ENCODE peak calls at places on chromosomes 7 and 10, in four cellular contexts. I is CD8-positive, alpha-beta T cell; F is fibroblast of mammary gland; S is AG10803. L is an unnamed sample.

GRCh38 chr10:77943086-77943901 is 16.7 kb upstream of the DLG5 start:
- DNase-seq in F (peak), S (peak), I (no peak), L (peak)

GRCh38 chr10:29277296-29277695 is 11.6 kb upstream of the LYZL1 start:
- DNase-seq in F (no peak), I (no peak), S (no peak), L (no peak)

GRCh38 chr10:122172311-122173008 is 98.6 kb upstream of the BTBD16 start:
- DNase-seq in S (no peak), F (no peak), I (no peak), L (no peak)

GRCh38 chr7:37318541-37318940 is 130.1 kb downstream of the ELMO1 start:
- DNase-seq in F (no peak), S (no peak), I (no peak), L (no peak)

GRCh38 chr10:130930821-130931220 is 380.7 kb downstream of the TCERG1L start:
- DNase-seq in S (no peak), I (no peak), F (no peak), L (no peak)

GRCh38 chr7:128902761-128903585 is 7.5 kb downstream of the KCP start:
- DNase-seq in I (no peak), F (peak), S (no peak), L (no peak)

GRCh38 chr10:29576681-29577080 is 58.1 kb downstream of the SVIL start:
- DNase-seq in F (no peak), I (no peak), S (no peak), L (peak)

GRCh38 chr7:130909881-130910672 is 176.1 kb upstream of the KLF14 start:
- DNase-seq in S (no peak), I (no peak), F (peak), L (no peak)

GRCh38 chr7:153193144-153193595 is 433.6 kb downstream of the ACTR3B start:
- DNase-seq in F (no peak), S (no peak), I (no peak), L (no peak)

GRCh38 chr7:96199421-96199820 is 122.5 kb downstream of the SLC25A13 start:
- DNase-seq in I (no peak), S (peak), F (no peak), L (peak)

GRCh38 chr10:110901954-110902819 is 16.8 kb downstream of the BBIP1 start:
- DNase-seq in F (peak), S (peak), I (no peak), L (peak)

GRCh38 chr10:3056280-3057037 is 10.9 kb upstream of the PFKP start:
- DNase-seq in S (peak), F (no peak), I (no peak), L (no peak)

GRCh38 chr10:635088-635861 is 54.2 kb downstream of the DIP2C start:
- DNase-seq in F (no peak), S (no peak), I (no peak), L (no peak)

GRCh38 chr7:76220185-76221057 is 18.7 kb downstream of the SRRM3 start:
- DNase-seq in I (no peak), F (peak), S (peak), L (peak)

GRCh38 chr10:125048101-125048864 is 106.4 kb downstream of the ZRANB1 start:
- DNase-seq in I (peak), S (peak), F (peak), L (peak)

GRCh38 chr10:60661627-60662026 is 116.7 kb upstream of the CDK1 start:
- DNase-seq in F (peak), S (peak), I (no peak), L (peak)

GRCh38 chr10:70649526-70649925 is 22.8 kb upstream of the ADAMTS14 start:
- DNase-seq in I (no peak), S (peak), F (peak), L (peak)

GRCh38 chr7:127751062-127751722 is 99.2 kb downstream of the SND1 start:
- DNase-seq in F (peak), S (peak), I (no peak), L (peak)

GRCh38 chr10:75650648-75651047 is 219.2 kb downstream of the LRMDA start:
- DNase-seq in S (no peak), I (no peak), F (no peak), L (no peak)

GRCh38 chr7:130388671-130389070 is 8.4 kb downstream of the CPA1 start:
- DNase-seq in S (no peak), F (no peak), I (no peak), L (no peak)

GRCh38 chr7:28406192-28406591 is 6.1 kb upstream of the CREB5 start:
- DNase-seq in F (peak), S (no peak), I (no peak), L (no peak)

GRCh38 chr10:126407831-126408230 is 19.6 kb upstream of the ADAM12 start:
- DNase-seq in I (no peak), S (peak), F (peak), L (no peak)

GRCh38 chr7:2037805-2038635 is 194.7 kb downstream of the MAD1L1 start:
- DNase-seq in F (peak), I (no peak), S (peak), L (peak)
- H3K4me3 ChIP-seq in F (peak), I (peak), S (peak), L (no peak)

GRCh38 chr7:50497068-50497642 is 47.0 kb upstream of the FIGNL1 start:
- DNase-seq in F (peak), S (peak), I (no peak), L (peak)
- H3K4me3 ChIP-seq in F (no peak), S (no peak), I (no peak), L (no peak)

DNA sequence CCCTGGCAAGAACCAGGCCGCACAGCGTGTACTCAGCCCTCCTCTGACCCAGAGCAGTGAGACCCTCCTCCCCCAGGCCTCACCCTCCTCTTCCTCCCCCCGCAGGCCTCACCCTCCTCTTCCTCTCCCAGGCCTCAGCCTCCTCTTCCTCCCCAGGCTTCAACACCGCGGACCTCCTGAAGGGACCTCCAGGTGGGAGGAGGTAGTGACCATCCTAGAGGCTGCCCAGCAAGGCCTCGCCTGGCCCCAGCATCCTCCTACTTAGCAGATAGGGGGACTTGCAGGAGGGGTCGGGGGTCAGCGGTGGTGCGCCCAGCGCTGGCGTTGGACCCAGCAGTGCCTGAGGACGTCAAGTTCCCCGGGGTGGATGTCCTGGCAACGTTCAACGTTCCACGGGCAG is 270.8 kb downstream of the ELFN1 start:
- DNase-seq in F (no peak), I (no peak), S (no peak), L (no peak)
- H3K4me3 ChIP-seq in F (no peak), I (peak), S (no peak), L (no peak)

DNA sequence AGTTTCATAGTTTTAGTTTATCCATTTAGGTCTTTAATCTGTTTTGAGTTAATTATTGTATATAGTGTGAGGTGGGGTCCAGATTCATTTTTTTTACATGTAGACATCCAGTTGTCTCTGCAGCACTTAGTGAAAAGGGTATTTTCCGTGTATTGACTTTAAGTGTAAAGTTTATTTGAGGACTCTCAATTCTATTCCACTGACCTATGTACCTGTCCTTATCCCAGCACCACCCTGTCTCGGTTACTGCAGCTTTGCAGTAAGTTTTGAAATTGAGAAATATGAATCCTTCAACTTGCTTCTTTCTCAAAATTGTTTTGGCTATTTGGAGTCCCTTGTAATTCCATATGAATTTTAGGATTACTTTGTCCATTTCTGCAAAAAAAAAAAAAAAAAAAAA is 29.8 kb downstream of the FHIP2A start:
- DNase-seq in S (no peak), I (no peak), F (no peak), L (no peak)
- H3K4me3 ChIP-seq in S (no peak), I (no peak), F (no peak), L (no peak)

DNA sequence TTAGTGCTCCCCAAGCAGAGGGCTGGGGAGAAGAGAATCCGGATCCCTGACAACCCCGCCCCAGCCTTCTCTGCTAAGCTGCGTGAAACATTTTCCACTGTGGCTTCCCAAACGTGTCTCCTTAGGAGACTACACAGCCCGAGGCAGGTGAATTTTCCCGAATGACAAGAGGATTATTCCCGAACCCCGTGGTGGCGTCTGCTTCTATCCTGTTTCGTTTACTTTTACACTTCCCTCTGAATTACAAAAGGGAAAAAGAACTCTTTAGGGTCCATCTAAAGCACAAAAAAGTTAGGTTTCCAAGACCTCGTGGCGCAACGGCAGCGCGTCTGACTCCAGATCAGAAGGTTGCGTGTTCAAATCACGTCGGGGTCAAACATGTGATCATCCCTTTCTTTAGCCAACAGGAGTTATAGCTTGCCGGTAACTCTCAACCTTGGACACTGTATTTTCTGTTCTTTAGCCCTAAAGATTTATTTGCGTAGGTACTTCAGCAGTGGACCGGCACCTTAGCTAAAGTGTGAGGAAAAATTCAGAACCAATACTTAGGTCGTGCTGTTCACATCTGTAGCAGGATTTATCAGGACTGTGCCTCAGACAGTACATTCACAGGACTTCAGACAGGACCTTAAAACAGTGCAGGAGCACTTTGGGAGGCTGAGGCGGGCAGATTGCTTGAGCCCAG is 3.2 kb upstream of the ZNF789 start:
- DNase-seq in S (no peak), I (no peak), F (peak), L (no peak)
- H3K4me3 ChIP-seq in S (no peak), I (no peak), F (no peak), L (no peak)

DNA sequence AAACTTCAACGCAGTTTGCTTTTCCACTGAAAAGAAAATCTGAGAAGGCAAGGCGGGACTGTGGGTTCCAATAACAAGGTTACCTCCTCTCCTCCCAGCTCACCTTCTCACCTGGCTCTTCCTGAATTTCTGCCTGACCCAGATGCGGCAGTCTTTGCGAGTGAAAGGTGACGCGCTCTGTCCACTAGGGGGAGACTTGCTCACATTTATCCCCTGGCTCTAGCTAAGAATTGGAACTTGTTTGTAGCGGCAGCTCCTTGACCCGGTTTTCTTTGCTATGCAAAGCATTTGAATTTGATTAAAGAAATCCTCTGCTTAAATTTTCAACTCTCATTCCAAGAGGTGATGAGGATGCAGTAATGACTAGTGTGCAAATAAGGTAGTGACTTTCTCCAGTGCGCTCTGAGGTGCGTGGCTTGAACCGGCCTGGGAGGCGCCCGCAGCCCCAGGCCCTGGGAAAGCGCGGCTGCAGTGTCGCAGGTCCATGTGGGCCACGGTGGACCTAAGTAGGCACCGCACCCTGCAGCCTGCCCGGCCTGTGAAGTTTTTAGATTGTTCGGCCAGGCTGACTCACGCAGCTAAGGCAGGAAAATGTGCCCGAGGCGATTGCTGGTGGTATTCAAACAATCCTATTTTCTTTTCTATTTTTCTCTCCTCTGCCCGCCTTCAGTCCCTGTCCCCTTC is 336.9 kb upstream of the NPSR1 start:
- DNase-seq in I (peak), S (peak), F (peak), L (peak)
- H3K4me3 ChIP-seq in I (peak), S (no peak), F (no peak), L (peak)

DNA sequence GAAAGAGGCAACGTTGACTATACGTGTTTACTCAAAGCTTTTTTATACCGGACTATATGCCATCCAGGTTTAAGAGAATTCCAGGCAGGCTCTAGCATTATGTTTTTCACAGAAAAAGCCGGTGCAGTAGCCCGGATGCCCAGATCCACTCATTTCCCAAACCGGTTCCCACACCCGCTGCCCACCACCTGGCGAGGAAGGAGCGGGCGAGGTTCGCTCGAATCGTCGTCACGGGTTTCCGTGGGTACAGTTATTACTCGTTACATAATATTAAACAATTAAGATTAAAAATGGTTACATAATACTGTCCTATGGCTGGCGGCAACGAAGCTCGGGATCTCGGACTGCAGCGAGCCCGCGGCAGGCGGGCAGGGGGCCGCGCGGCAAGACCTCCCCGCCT is 802 bp downstream of the GRB10 start:
- DNase-seq in S (no peak), I (no peak), F (no peak), L (no peak)
- H3K4me3 ChIP-seq in S (no peak), I (peak), F (no peak), L (no peak)

GRCh38 chr7:44984478-44984758 is 5.6 kb upstream of the MYO1G start:
- DNase-seq in F (no peak), I (no peak), S (no peak), L (no peak)
- H3K4me3 ChIP-seq in F (peak), I (no peak), S (no peak), L (no peak)

DNA sequence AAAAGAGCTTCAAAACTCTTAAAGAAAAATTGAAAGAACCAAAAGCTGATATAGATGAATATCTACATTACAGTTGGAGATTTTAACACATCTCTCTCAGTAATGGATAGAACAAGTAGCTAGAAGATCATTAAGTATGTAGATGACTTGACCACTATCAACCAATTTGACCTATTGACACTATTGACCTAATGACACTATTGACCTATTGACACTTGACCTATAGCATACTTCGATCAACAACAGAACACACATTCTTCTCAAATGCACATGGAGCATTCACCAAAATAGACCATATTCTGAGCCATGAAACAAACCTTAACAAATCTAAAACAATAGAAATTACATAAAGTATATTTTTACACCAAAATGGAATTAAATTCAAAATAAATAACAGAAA is 22.3 kb downstream of the GIMAP5 start:
- DNase-seq in F (no peak), S (no peak), I (no peak), L (no peak)
- H3K4me3 ChIP-seq in F (no peak), S (no peak), I (no peak), L (no peak)